ENCODE peak calls at places on chromosome X, in ten cellular contexts. U is lower leg skin, P is stomach, Z is A549, K is tibial nerve, E is HCT116, T is body of pancreas, W is right lobe of liver, H is Peyer's patch, V is IMR-90. F is an unnamed sample.

GRCh38 chrX:63506320-63506719 is 155.2 kb upstream of the SPIN4 start:
- DNase-seq in U (no peak), P (no peak), Z (peak), K (no peak), E (peak), T (no peak), W (no peak), H (no peak), V (peak), F (peak)

GRCh38 chrX:71618303-71618721 is at the start of gene CXCR3:
- DNase-seq in U (no peak), P (no peak), Z (no peak), K (no peak), E (no peak), T (peak), W (peak), H (no peak), V (no peak), F (no peak)

GRCh38 chrX:8987672-8988250 is 46.2 kb downstream of the FAM9B start:
- DNase-seq in U (no peak), P (no peak), Z (no peak), K (no peak), E (no peak), T (no peak), W (no peak), H (no peak), V (no peak), F (no peak)

GRCh38 chrX:87388381-87388780 is 129.2 kb upstream of the KLHL4 start:
- DNase-seq in U (no peak), P (no peak), Z (no peak), K (no peak), E (no peak), T (no peak), W (no peak), H (no peak), V (no peak), F (no peak)

GRCh38 chrX:124502144-124502543 is 155.8 kb downstream of the SH2D1A start:
- DNase-seq in U (no peak), P (no peak), Z (no peak), K (no peak), E (no peak), T (no peak), W (no peak), H (no peak), V (no peak), F (no peak)

GRCh38 chrX:140508958-140509357 is 4.1 kb upstream of the SOX3 start:
- DNase-seq in U (no peak), P (no peak), Z (no peak), K (no peak), E (no peak), T (no peak), W (no peak), H (no peak), V (no peak), F (no peak)

GRCh38 chrX:114450911-114451310 is 133.0 kb upstream of the HTR2C start:
- DNase-seq in U (no peak), P (no peak), Z (no peak), K (no peak), E (no peak), T (no peak), W (no peak), H (no peak), V (no peak), F (no peak)

GRCh38 chrX:6021316-6022091 is 207.2 kb downstream of the NLGN4X start:
- DNase-seq in U (no peak), P (peak), Z (peak), K (peak), E (no peak), T (peak), W (no peak), H (no peak), V (peak), F (peak)

GRCh38 chrX:17967888-17968287 is 106.8 kb upstream of the RAI2 start:
- DNase-seq in U (no peak), P (peak), Z (no peak), K (no peak), E (no peak), T (peak), W (peak), H (no peak), V (no peak), F (no peak)

GRCh38 chrX:41589634-41590270 is 99.0 kb upstream of the GPR34 start:
- DNase-seq in U (no peak), P (no peak), Z (peak), K (no peak), E (no peak), T (no peak), W (no peak), H (no peak), V (peak), F (no peak)

GRCh38 chrX:79325263-79325958 is 41.7 kb downstream of the ITM2A start:
- DNase-seq in U (no peak), P (no peak), Z (no peak), K (no peak), E (no peak), T (no peak), W (no peak), H (no peak), V (no peak), F (no peak)

GRCh38 chrX:48598645-48599044 is 1.4 kb downstream of the WDR13 start:
- DNase-seq in U (no peak), P (no peak), Z (no peak), K (no peak), E (no peak), T (no peak), W (no peak), H (no peak), V (no peak), F (no peak)

GRCh38 chrX:22652596-22652995 is 347.2 kb upstream of the DDX53 start:
- DNase-seq in U (no peak), P (no peak), Z (peak), K (no peak), E (no peak), T (peak), W (no peak), H (no peak), V (peak), F (no peak)

GRCh38 chrX:39815621-39816020 is 282.1 kb downstream of the BCOR start:
- DNase-seq in U (no peak), P (no peak), Z (no peak), K (no peak), E (no peak), T (no peak), W (no peak), H (no peak), V (peak), F (no peak)

GRCh38 chrX:43693602-43694406 is 37.7 kb downstream of the MAOA start:
- DNase-seq in U (no peak), P (no peak), Z (peak), K (no peak), E (no peak), T (peak), W (peak), H (no peak), V (no peak), F (peak)

GRCh38 chrX:134431894-134432293 is 28.1 kb upstream of the HPRT1 start:
- DNase-seq in U (no peak), P (no peak), Z (no peak), K (no peak), E (no peak), T (no peak), W (no peak), H (no peak), V (peak), F (no peak)

GRCh38 chrX:21374994-21375794 is 976 bp downstream of the CNKSR2 start:
- DNase-seq in U (no peak), P (no peak), Z (no peak), K (no peak), E (no peak), T (no peak), W (no peak), H (no peak), V (no peak), F (no peak)

GRCh38 chrX:21382715-21383114 is 8.5 kb downstream of the CNKSR2 start:
- DNase-seq in U (no peak), P (no peak), Z (peak), K (no peak), E (peak), T (no peak), W (no peak), H (no peak), V (no peak), F (no peak)

GRCh38 chrX:47166126-47166525 is 21.1 kb downstream of the RBM10 start:
- DNase-seq in U (peak), P (peak), Z (no peak), K (no peak), E (no peak), T (no peak), W (no peak), H (no peak), V (peak), F (no peak)

GRCh38 chrX:12970691-12971202 is 4.2 kb upstream of the TMSB4X start:
- DNase-seq in U (no peak), P (no peak), Z (no peak), K (no peak), E (no peak), T (peak), W (no peak), H (no peak), V (peak), F (peak)

GRCh38 chrX:131763674-131764073 is 219.8 kb downstream of the OR13H1 start:
- DNase-seq in U (peak), P (peak), Z (peak), K (no peak), E (no peak), T (no peak), W (no peak), H (no peak), V (peak), F (no peak)

GRCh38 chrX:115058276-115058675 is 40.9 kb upstream of the IL13RA2 start:
- DNase-seq in U (no peak), P (no peak), Z (no peak), K (no peak), E (no peak), T (peak), W (no peak), H (no peak), V (peak), F (no peak)

GRCh38 chrX:107712231-107713204 is 63.1 kb downstream of the TSC22D3 start:
- DNase-seq in U (peak), P (no peak), Z (no peak), K (no peak), E (no peak), T (no peak), W (peak), H (no peak), V (peak), F (no peak)

GRCh38 chrX:135484636-135485289 is 35.7 kb upstream of the INTS6L start:
- DNase-seq in U (no peak), P (no peak), Z (peak), K (no peak), E (peak), T (peak), W (no peak), H (no peak), V (peak), F (peak)

GRCh38 chrX:78378476-78379115 is 51.2 kb upstream of the CYSLTR1 start:
- DNase-seq in U (no peak), P (no peak), Z (no peak), K (no peak), E (no peak), T (no peak), W (no peak), H (no peak), V (no peak), F (no peak)

GRCh38 chrX:155767101-155767878 is 113.9 kb upstream of the VAMP7 start:
- DNase-seq in U (no peak), P (peak), Z (peak), K (no peak), E (peak), T (peak), W (peak), H (peak), V (peak), F (peak)

GRCh38 chrX:139850968-139851367 is 81.9 kb downstream of the ATP11C start:
- DNase-seq in U (no peak), P (no peak), Z (no peak), K (no peak), E (no peak), T (no peak), W (no peak), H (no peak), V (no peak), F (no peak)

GRCh38 chrX:30576881-30577280 is 685 bp downstream of the TASL start:
- DNase-seq in U (no peak), P (no peak), Z (no peak), K (no peak), E (no peak), T (no peak), W (no peak), H (no peak), V (no peak), F (no peak)
- TF ChIP-seq POLR2A in U (no peak), P (no peak), Z (no peak), K (no peak), E (no peak), T (no peak), W (no peak), H (no peak), V (no peak), F (no peak)

GRCh38 chrX:153926594-153926862 is 464 bp upstream of the ARHGAP4 start:
- DNase-seq in U (no peak), P (no peak), Z (no peak), K (no peak), E (no peak), T (no peak), W (no peak), H (no peak), V (no peak), F (no peak)

GRCh38 chrX:153928846-153929245 is 2.8 kb upstream of the ARHGAP4 start:
- DNase-seq in U (no peak), P (no peak), Z (no peak), K (no peak), E (no peak), T (no peak), W (no peak), H (no peak), V (no peak), F (no peak)

GRCh38 chrX:153926863-153927685 is 1.0 kb upstream of the ARHGAP4 start:
- DNase-seq in U (no peak), P (peak), Z (peak), K (no peak), E (no peak), T (peak), W (peak), H (peak), V (peak), F (peak)

GRCh38 chrX:153927936-153928760 is 2.1 kb upstream of the ARHGAP4 start:
- DNase-seq in U (peak), P (peak), Z (peak), K (peak), E (peak), T (peak), W (peak), H (peak), V (peak), F (peak)

DNA sequence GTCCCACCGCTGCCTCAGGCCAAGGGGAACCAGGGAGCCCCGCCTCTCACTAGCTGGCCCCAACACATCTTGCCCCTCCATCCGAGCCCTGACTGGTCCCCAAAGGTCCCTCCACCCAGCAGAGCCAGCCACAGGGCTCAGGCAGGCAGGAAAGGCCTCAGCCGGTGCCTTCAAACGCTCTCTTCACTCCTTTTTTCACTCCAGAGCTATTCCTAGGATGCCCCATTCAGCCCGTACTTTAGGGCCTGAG is 1.5 kb upstream of the ARHGAP4 start:
- DNase-seq in U (no peak), P (no peak), Z (no peak), K (no peak), E (no peak), T (no peak), W (peak), H (no peak), V (no peak), F (peak)
- TF ChIP-seq POLR2A in U (no peak), P (no peak), Z (no peak), K (no peak), E (no peak), T (no peak), W (no peak), H (no peak), V (no peak), F (no peak)

GRCh38 chrX:1535241-1536041 is 1.5 kb downstream of the P2RY8 start:
- DNase-seq in U (peak), P (no peak), Z (no peak), K (no peak), E (no peak), T (peak), W (peak), H (peak), V (no peak), F (no peak)
- TF ChIP-seq POLR2A in U (no peak), P (no peak), Z (no peak), K (no peak), E (no peak), T (no peak), W (no peak), H (no peak), V (no peak), F (no peak)

DNA sequence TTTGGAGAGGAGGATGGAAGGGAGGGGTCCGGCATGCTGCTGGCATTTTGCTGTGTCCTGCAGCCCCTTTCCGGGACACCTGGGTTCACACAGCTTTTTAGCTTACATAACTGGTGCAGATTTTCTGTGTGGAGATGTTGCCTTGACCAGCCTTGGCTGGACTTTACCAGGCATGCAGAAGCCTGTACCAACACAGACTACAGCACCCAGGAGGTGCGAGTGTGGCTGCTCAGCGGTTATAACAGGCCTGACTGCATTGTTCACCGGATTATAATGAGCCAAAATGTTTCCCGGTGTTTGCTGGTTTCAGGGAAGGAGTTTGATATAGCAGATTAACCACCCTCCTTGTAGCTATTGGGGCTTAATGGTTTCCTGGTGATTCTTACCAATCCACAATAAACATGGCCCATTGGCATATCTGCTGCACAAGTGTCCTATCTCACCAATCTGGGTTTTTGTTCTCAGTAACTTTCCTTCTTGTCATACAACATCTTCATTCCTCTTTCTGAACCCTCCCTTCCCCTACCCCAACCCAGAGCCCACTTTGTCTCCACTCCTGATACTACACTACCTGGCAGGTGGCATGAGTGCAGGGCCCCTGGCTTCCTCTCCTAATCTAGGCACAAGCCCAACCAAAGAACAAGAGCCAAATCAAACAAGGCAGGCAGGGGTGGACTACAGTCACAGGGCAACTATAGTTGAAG is 3.9 kb downstream of the RPL10 start:
- DNase-seq in U (no peak), P (no peak), Z (no peak), K (no peak), E (no peak), T (no peak), W (no peak), H (no peak), V (peak), F (no peak)
- TF ChIP-seq POLR2A in U (no peak), P (no peak), Z (no peak), K (no peak), E (no peak), T (no peak), W (no peak), H (no peak), V (peak), F (no peak)

GRCh38 chrX:49725401-49725800 is 29.6 kb upstream of the PAGE1 start:
- DNase-seq in U (no peak), P (no peak), Z (no peak), K (no peak), E (no peak), T (no peak), W (no peak), H (no peak), V (no peak), F (no peak)
- TF ChIP-seq POLR2A in U (no peak), P (no peak), Z (no peak), K (no peak), E (no peak), T (no peak), W (no peak), H (no peak), V (no peak), F (no peak)

DNA sequence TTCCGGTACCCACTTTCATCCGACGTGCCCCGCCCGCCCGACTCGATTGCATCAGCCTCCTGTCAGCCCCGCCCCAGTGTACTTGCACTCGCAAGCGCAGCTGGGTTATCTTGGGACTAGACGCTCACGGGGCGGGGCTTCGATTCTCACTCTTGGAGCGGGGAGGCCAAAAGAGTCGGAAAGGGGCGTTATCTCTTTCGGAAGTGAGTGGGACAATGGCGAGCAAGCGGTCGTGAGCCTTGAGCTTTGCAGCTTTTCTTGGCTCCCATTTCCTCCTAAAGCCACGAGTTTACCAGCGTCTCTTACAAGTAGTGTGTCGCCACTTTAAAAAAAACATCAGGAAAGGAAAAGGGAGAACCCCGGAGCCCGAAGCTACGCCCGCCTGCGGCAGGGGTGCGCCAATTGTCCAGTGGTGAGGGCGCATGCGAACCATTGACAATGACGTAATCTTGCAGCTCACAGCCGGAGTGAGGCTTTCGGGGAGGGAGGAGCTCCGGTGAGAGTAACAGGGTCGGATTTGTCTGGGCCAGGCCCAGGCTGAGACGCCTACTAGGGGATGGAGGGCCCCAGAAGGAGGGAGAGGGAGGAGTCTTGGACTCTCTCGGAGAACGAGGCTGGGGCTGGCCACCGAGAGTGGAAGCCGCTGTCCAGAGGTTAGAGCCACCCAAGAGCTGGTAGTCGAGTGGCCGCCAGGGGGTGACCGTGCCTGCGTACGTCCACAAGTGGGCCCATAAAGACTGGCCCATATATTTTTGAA is 109.5 kb downstream of the GNL3L start:
- DNase-seq in U (peak), P (peak), Z (peak), K (peak), E (peak), T (peak), W (peak), H (peak), V (peak), F (peak)
- TF ChIP-seq POLR2A in U (no peak), P (no peak), Z (peak), K (peak), E (no peak), T (peak), W (peak), H (peak), V (peak), F (peak)

GRCh38 chrX:270848-271367 is 10.3 kb upstream of the PLCXD1 start:
- DNase-seq in U (peak), P (peak), Z (no peak), K (no peak), E (no peak), T (no peak), W (peak), H (no peak), V (no peak), F (no peak)

GRCh38 chrX:274904-275475 is 6.2 kb upstream of the PLCXD1 start:
- DNase-seq in U (no peak), P (peak), Z (no peak), K (no peak), E (no peak), T (peak), W (peak), H (peak), V (no peak), F (no peak)

GRCh38 chrX:275476-275966 is 5.7 kb upstream of the PLCXD1 start:
- DNase-seq in U (no peak), P (no peak), Z (no peak), K (no peak), E (no peak), T (no peak), W (peak), H (peak), V (no peak), F (no peak)

GRCh38 chrX:276588-277171 is 4.5 kb upstream of the PLCXD1 start:
- DNase-seq in U (peak), P (peak), Z (peak), K (no peak), E (no peak), T (peak), W (peak), H (peak), V (peak), F (no peak)

DNA sequence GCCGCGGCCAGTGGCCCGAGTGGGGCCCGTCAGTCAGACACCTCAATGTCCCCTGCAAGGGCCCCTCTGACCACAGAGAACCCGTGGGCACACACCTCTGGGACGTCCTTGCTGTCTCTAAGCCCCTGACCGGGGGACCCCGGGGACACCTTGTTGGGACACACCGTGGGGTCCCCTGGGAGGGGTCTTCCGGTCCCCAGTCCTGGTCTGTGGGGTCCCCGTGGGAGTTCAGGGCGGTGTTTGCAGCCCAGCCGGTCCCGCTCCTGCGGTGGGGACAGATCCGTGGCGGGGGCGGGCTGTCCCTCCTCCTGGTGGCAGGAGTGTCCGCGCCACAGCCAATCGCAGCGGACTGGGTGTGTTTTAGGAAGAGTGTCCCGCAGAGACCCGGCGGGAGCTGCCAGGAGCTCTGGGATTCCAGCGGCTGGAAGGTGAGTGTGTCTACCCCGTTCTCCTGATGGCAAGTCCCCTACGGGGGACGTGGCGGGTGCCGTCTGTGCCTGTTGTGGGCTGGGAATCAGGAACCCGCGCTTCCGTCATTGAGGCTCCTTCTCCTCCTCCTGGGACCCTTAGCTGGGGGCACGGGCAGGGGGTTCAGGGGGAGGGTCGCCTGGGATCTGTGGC is 5.1 kb upstream of the PLCXD1 start:
- DNase-seq in U (peak), P (peak), Z (peak), K (peak), E (peak), T (peak), W (peak), H (peak), V (peak), F (no peak)
- TF ChIP-seq POLR2A in U (no peak), P (peak), Z (peak), K (no peak), E (peak), T (peak), W (peak), H (peak), V (peak), F (peak)